ENCODE peak calls at places on chromosome 11, in seven cellular contexts. K is HCT116, W is H1, F is GM12878, O is SK-N-SH, R is K562, Y is HepG2. H is an unnamed sample.

GRCh38 chr11:83456075-83456474 is 169.9 kb upstream of the CCDC90B start:
- DNase-seq in K (no peak), R (no peak), W (peak; percentile 68), F (no peak), Y (no peak), O (no peak), H (no peak)

GRCh38 chr11:32131321-32131720 is 40.4 kb downstream of the RCN1 start:
- DNase-seq in R (no peak), W (no peak), O (no peak), K (no peak), F (no peak), Y (no peak), H (no peak)

GRCh38 chr11:44790211-44790610 is 63.4 kb downstream of the TSPAN18 start:
- DNase-seq in K (no peak), O (no peak), Y (no peak), R (no peak), W (no peak), F (no peak), H (no peak)

GRCh38 chr11:78460468-78460867 is 42.8 kb upstream of the GAB2 start:
- DNase-seq in Y (no peak), F (no peak), K (no peak), W (no peak), O (no peak), R (no peak), H (no peak)

GRCh38 chr11:8055111-8055835 is 25.7 kb upstream of the TUB start:
- DNase-seq in K (no peak), O (no peak), Y (no peak), F (no peak), W (peak; percentile 76), R (peak; percentile 30), H (no peak)

GRCh38 chr11:67400251-67400941 is 1.3 kb downstream of the PPP1CA start:
- DNase-seq in F (no peak), Y (no peak), R (no peak), K (no peak), W (no peak), O (peak; percentile 86), H (no peak)

GRCh38 chr11:102680945-102681344 is 24.6 kb downstream of the MMP27 start:
- DNase-seq in F (no peak), R (no peak), K (no peak), Y (no peak), O (no peak), W (no peak), H (no peak)

GRCh38 chr11:125289419-125290088 is 125.0 kb downstream of the PKNOX2 start:
- DNase-seq in Y (no peak), F (no peak), K (no peak), R (no peak), O (peak; percentile 27), W (no peak), H (no peak)

GRCh38 chr11:19673924-19674390 is 38.7 kb upstream of the NAV2 start:
- DNase-seq in Y (no peak), W (peak; percentile 54), O (no peak), F (no peak), K (no peak), R (no peak), H (no peak)

GRCh38 chr11:43738600-43739409 is 58.3 kb downstream of the HSD17B12 start:
- DNase-seq in F (no peak), W (no peak), R (peak; percentile 73), K (peak; percentile 2), O (no peak), Y (peak; percentile 3), H (no peak)

GRCh38 chr11:64268028-64268686 is 16.3 kb downstream of the BAD start:
- DNase-seq in R (no peak), Y (no peak), F (no peak), K (no peak), O (no peak), W (no peak), H (no peak)

GRCh38 chr11:65565624-65566453 is 4.4 kb upstream of the ZNRD2 start:
- DNase-seq in F (no peak), K (no peak), R (no peak), Y (no peak), W (no peak), O (no peak), H (no peak)

GRCh38 chr11:64814712-64815187 is 4.4 kb upstream of the MEN1 start:
- DNase-seq in Y (peak; percentile 24), O (no peak), R (no peak), F (peak; percentile 94), K (no peak), W (no peak), H (no peak)

GRCh38 chr11:118888398-118888797 is 4.7 kb downstream of the CXCR5 start:
- DNase-seq in Y (no peak), K (peak; percentile 68), F (no peak), W (no peak), O (no peak), R (no peak), H (no peak)

GRCh38 chr11:84691830-84692229 is 935.3 kb downstream of the DLG2 start:
- DNase-seq in O (no peak), K (no peak), R (no peak), W (no peak), Y (no peak), F (no peak), H (no peak)

GRCh38 chr11:47992959-47993820 is 12.8 kb downstream of the PTPRJ start:
- DNase-seq in F (no peak), O (no peak), W (no peak), K (peak; percentile 72), Y (no peak), R (peak; percentile 78), H (peak; percentile 78)

GRCh38 chr11:46475041-46475925 is 83.7 kb upstream of the CHRM4 start:
- DNase-seq in Y (no peak), R (no peak), F (no peak), W (no peak), O (no peak), K (no peak), H (no peak)

GRCh38 chr11:14423633-14424032 is 64.7 kb upstream of the RRAS2 start:
- DNase-seq in R (no peak), O (no peak), W (no peak), Y (peak; percentile 53), K (no peak), F (no peak), H (no peak)

GRCh38 chr11:3666023-3666530 is 5.1 kb downstream of the CHRNA10 start:
- DNase-seq in F (no peak), K (no peak), R (no peak), Y (no peak), O (no peak), W (no peak), H (no peak)
- H3K27ac ChIP-seq in F (no peak overlapping the region), K (no peak overlapping the region), R (no peak overlapping the region), Y (no peak overlapping the region), O (no peak overlapping the region), W (no peak overlapping the region), H (no peak overlapping the region)

DNA sequence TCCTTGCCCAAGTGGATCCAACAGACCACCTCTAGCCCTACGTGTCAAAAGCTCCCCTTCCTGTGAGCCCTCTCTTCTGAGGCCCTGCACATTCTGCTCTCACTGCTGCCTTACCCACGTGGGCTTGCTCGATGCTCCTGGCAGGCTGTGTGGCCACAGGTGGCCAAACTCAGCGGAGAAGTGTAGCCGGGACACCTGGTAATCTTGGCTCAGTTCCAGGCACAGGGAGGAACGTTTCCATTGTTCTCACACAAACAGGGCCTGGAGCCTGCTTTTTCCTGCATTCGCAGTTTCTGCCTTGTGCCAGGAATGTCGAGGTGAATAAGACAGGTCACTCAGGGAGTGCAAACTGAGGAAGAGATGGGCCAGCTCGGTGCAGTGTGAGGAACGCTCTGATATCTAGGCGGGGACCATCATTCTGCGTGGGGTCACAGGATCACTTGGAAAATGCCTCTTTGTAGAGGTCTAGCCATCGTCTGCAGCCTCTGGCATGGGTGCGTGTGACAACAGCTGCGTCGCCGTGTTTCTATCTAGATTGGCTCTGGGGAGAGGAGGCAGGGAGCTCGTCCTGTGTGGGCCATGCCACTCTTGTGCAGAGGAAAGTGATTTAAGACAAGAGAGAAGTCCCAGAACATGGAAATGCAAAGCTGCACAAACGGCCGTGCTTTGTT is 127.6 kb upstream of the PARVA start:
- DNase-seq in F (no peak), K (no peak), O (no peak), R (no peak), Y (no peak), W (no peak), H (no peak)
- TF ChIP-seq SIN3A in F (no peak), K (no peak), O (no peak), R (no peak), Y (no peak), W (no peak), H (no peak)

GRCh38 chr11:97514446-97514845 is 1124.6 kb downstream of the JRKL start:
- DNase-seq in Y (no peak), W (no peak), R (no peak), O (no peak), K (no peak), F (no peak), H (no peak)

GRCh38 chr11:97516688-97517087 is 1126.9 kb downstream of the JRKL start:
- DNase-seq in R (no peak), W (no peak), O (peak; percentile 5), K (no peak), Y (no peak), F (no peak), H (no peak)
- TF ChIP-seq CTCF in R (no peak), W (no peak), O (no peak), K (no peak), Y (no peak), F (no peak), H (no peak)

DNA sequence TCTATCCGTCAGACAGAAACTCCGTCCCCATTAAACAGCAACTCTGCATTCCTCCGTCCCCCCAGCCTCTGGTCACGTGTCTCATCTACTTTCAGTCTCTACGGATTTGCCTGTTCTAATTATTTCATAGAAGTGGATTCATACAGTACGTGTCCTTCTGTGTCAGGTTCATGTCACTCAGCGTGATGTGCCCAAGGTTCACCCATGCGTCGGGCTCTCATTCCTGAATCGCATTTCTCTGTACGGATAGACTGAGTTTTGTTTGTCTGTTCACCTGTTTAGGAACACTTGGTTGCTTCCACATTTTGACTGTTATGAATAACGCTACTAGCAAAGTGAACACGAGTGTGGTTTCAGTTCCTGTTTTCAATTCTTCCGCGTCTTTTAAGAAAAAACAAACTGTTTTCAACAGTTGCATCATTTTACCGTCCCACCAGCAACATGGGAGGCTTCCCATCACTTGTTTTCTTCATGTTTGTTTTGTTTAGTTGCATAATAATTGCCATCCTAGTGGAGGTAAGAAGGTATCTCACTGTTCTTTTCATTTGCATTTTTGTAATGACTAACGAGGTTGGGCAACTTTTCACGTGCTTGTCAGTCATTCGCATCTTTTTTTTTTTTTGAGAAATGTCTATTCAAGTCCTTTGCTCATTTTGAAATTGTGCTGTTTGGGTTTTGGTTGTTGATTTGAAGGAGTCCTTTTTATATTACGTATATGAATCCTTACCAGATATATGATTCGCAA is 8.9 kb upstream of the NLRP6 start:
- DNase-seq in F (peak; percentile 99), Y (peak; percentile 21), O (no peak), W (no peak), K (no peak), R (no peak), H (peak; percentile 68)
- H3K27ac ChIP-seq in F (peak overlapping the region; percentile 88), Y (no peak overlapping the region), O (no peak overlapping the region), W (no peak overlapping the region), K (no peak overlapping the region), R (peak overlapping the region; percentile 93), H (peak overlapping the region; percentile 77)